ENCODE peak calls at places on chromosomes 12 and 14, in five cellular contexts. N, C, Z, Y and T are unnamed samples.
A peak's percentile ranks its signal among the peaks of the same experiment; 100 is the strongest.

GRCh38 chr14:101761881-101762529 is 496 bp downstream of the PPP2R5C start:
- DNase-seq in Y (peak; percentile 82), C (peak; percentile 57), Z (peak; percentile 2), N (peak; percentile 8), T (peak; percentile 73)

GRCh38 chr14:36096090-36096489 is 80.4 kb downstream of the PTCSC3 start:
- DNase-seq in C (no peak), N (no peak), Z (peak; percentile 59), Y (no peak), T (no peak)

GRCh38 chr12:111557271-111558106 is 41.6 kb downstream of the ATXN2 start:
- DNase-seq in Y (no peak), N (no peak), C (no peak), Z (peak; percentile 73), T (peak; percentile 41)

GRCh38 chr14:23414906-23415820 is 7.1 kb upstream of the MYH6 start:
- DNase-seq in Z (no peak), N (no peak), Y (no peak), C (no peak), T (no peak)

GRCh38 chr14:50056457-50056856 is 59.9 kb downstream of the VCPKMT start:
- DNase-seq in Y (peak; percentile 58), Z (no peak), C (no peak), N (no peak), T (no peak)

GRCh38 chr14:70698288-70698687 is 56.6 kb downstream of the TTC9 start:
- DNase-seq in C (peak; percentile 21), Y (no peak), Z (peak; percentile 62), N (no peak), T (peak; percentile 21)

GRCh38 chr14:93184391-93185332 is at the start of the genes LYSET and MOAP1:
- DNase-seq in C (peak; percentile 76), N (peak; percentile 82), Y (peak; percentile 95), Z (peak; percentile 83), T (peak; percentile 92)

GRCh38 chr14:93759781-93760307 is 28.4 kb downstream of the PRIMA1 start:
- DNase-seq in Z (no peak), C (no peak), N (no peak), Y (no peak), T (no peak)

GRCh38 chr14:100784523-100785337 is 41.2 kb upstream of the MEG3 start:
- DNase-seq in Y (peak; percentile 51), N (no peak), Z (no peak), C (no peak), T (no peak)

GRCh38 chr12:27802511-27802910 is 22.5 kb upstream of the MANSC4 start:
- DNase-seq in C (no peak), N (no peak), Z (no peak), Y (no peak), T (no peak)

GRCh38 chr12:99476956-99477355 is 170.6 kb upstream of the GARIN6 start:
- DNase-seq in Y (no peak), C (no peak), N (no peak), Z (no peak), T (no peak)

GRCh38 chr14:90491221-90491867 is 94.5 kb downstream of the CALM1 start:
- DNase-seq in Y (no peak), C (no peak), N (no peak), Z (peak; percentile 89), T (peak; percentile 43)

GRCh38 chr14:26004342-26004741 is 593.5 kb downstream of the NOVA1 start:
- DNase-seq in N (no peak), C (no peak), Z (no peak), Y (no peak), T (no peak)

GRCh38 chr14:76077340-76077739 is 74.4 kb upstream of the GPATCH2L start:
- DNase-seq in Z (no peak), Y (no peak), N (no peak), C (no peak), T (no peak)

GRCh38 chr14:76078501-76078900 is 73.2 kb upstream of the GPATCH2L start:
- DNase-seq in Y (no peak), C (no peak), N (no peak), Z (no peak), T (no peak)

GRCh38 chr14:76073732-76074131 is 78.0 kb upstream of the GPATCH2L start:
- DNase-seq in Y (no peak), N (no peak), C (no peak), Z (no peak), T (no peak)
- H3K4me3 ChIP-seq in Y (no peak overlapping the region), N (no peak overlapping the region), C (no peak overlapping the region), Z (no peak overlapping the region), T (no peak overlapping the region)

GRCh38 chr12:19440019-19440858 is 947 bp downstream of the AEBP2 start:
- DNase-seq in Z (peak; percentile 49), N (peak; percentile 32), Y (peak; percentile 78), C (peak; percentile 49), T (peak; percentile 84)

GRCh38 chr12:19440916-19441315 is 1.6 kb downstream of the AEBP2 start:
- DNase-seq in Y (no peak), Z (peak; percentile 69), N (no peak), C (no peak), T (peak; percentile 34)

GRCh38 chr12:19447386-19447785 is 8.1 kb downstream of the AEBP2 start:
- DNase-seq in Y (no peak), N (no peak), C (no peak), Z (no peak), T (no peak)

GRCh38 chr12:19443585-19443984 is 4.3 kb downstream of the AEBP2 start:
- DNase-seq in N (no peak), Y (no peak), Z (no peak), C (no peak), T (no peak)

DNA sequence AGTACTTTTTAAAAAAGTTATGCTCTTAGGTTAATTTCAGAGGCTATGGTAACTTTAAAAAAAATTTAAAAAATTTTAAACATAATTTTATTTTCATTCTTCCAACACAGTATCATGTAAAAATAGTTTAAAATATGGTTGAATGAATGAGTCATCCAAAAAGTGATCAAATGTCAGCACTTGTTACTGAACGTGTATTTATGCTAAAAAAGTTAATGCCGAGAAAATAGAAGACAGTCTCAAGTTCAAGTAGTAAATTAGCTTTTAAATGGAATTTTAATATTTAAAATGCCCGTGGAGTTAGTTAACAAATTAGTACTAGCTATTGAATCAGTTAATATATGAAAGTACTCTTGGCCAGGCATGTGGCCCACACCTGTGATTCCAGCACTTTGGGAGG is 4.8 kb downstream of the AEBP2 start:
- DNase-seq in Z (no peak), Y (no peak), C (no peak), N (no peak), T (peak; percentile 14)
- H3K4me3 ChIP-seq in Z (no peak overlapping the region), Y (no peak overlapping the region), C (no peak overlapping the region), N (no peak overlapping the region), T (no peak overlapping the region)

GRCh38 chr12:51846911-51847829 is 1.3 kb downstream of the FIGNL2 start:
- DNase-seq in N (no peak), C (peak; percentile 62), Y (peak; percentile 71), Z (peak; percentile 35), T (peak; percentile 77)
- H3K4me3 ChIP-seq in N (peak overlapping the region; percentile 48), C (peak overlapping the region; percentile 76), Y (peak overlapping the region; percentile 56), Z (peak overlapping the region; percentile 15), T (peak overlapping the region; percentile 71)

DNA sequence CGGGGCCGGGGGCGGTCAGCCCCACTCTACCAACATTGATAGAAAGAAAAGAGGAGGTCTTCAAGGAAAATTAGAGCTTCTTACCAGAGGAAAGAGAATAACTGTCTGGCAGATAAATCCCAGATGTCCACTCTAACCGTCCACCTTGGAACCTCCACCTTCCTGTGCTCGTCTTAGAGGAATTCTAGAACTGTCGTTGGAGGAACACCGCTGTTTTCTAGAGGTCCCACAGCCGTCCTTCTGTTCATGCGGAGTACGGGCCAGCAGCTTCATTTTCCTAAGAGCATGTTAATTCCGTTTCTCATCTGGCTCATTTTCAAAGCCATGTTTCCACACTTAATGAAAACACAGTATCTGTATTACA is 107.9 kb upstream of the ESRRB start:
- DNase-seq in Z (no peak), C (no peak), Y (no peak), N (no peak), T (no peak)
- H3K4me3 ChIP-seq in Z (peak overlapping the region; percentile 22), C (no peak overlapping the region), Y (peak overlapping the region; percentile 48), N (no peak overlapping the region), T (peak overlapping the region; percentile 86)

GRCh38 chr12:104986022-104986941 is at the start of gene NOPCHAP1:
- DNase-seq in C (peak; percentile 92), Y (peak; percentile 96), Z (peak; percentile 81), N (peak; percentile 81), T (peak; percentile 96)

GRCh38 chr12:104990950-104991349 is 4.8 kb downstream of the NOPCHAP1 start:
- DNase-seq in Z (no peak), Y (no peak), C (no peak), N (no peak), T (no peak)

DNA sequence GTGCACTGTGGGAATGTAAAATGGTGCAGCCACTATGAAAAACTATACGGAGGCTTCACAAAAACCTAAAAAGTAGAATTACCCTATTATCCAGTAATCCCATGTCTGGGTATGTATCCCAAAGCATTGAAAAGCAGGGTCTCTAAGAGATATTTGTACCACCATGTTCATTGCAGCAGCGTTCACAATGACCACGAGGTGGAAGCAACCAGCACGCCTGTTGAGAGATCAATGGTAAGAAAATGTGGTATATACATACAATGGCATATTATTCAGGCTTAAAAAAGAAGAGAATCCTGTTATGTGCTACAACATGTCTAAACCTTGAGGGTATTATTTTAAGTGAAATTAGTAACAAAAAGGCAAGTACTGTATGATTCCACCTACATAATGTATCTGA is 910 bp upstream of the NOPCHAP1 start:
- DNase-seq in Z (no peak), C (no peak), N (peak; percentile 35), Y (no peak), T (no peak)
- H3K4me3 ChIP-seq in Z (no peak overlapping the region), C (no peak overlapping the region), N (peak overlapping the region; percentile 77), Y (no peak overlapping the region), T (peak overlapping the region; percentile 94)

GRCh38 chr14:75446447-75446846 is 18.6 kb downstream of the JDP2 start:
- DNase-seq in Y (no peak), Z (no peak), N (no peak), C (no peak), T (no peak)
- H3K4me3 ChIP-seq in Y (no peak overlapping the region), Z (no peak overlapping the region), N (no peak overlapping the region), C (no peak overlapping the region), T (no peak overlapping the region)

GRCh38 chr12:20547788-20548575 is 147.2 kb upstream of the SLCO1C1 start:
- DNase-seq in N (no peak), Y (no peak), Z (peak; percentile 47), C (no peak), T (peak; percentile 77)
- H3K4me3 ChIP-seq in N (no peak overlapping the region), Y (no peak overlapping the region), Z (no peak overlapping the region), C (no peak overlapping the region), T (peak overlapping the region; percentile 58)

DNA sequence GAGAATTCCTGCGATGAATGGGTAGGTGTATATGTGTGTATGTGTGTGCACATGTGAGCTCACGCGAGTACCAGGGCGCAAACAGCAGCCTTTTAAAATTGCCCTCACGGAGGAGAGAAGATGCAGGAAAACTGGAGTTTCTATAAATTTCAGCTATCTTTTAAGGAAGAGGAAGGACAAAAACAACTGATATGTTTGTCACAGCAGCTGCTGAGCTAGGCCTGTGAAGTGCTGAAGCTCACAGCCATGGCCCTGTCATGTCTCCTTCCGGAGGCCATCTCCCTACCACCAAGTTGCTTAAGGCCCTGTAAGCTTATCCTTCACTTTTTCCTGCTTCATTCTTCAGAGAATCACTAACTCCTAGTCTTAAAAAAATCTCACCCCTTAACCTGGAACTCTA is 40.7 kb downstream of the DUSP16 start:
- DNase-seq in N (no peak), Z (no peak), Y (no peak), C (no peak), T (no peak)
- H3K4me3 ChIP-seq in N (no peak overlapping the region), Z (no peak overlapping the region), Y (no peak overlapping the region), C (no peak overlapping the region), T (no peak overlapping the region)